ENCODE peak calls at places on chromosome 18, in seven cellular contexts. One of them, this sample, is unnamed.

GRCh38 chr18:59900222-59901128 is 679 bp downstream of the PMAIP1 start:
- DNase-seq in thoracic aorta: no peak
- DNase-seq in nephron progenitor cell: peak
- DNase-seq in AG08396: peak
- DNase-seq in HL-60: peak
- DNase-seq in pons: peak
- DNase-seq in AG04450: no peak
- DNase-seq in this sample: peak

GRCh38 chr18:68507781-68508180 is 207.1 kb downstream of the TMX3 start:
- DNase-seq in thoracic aorta: no peak
- DNase-seq in nephron progenitor cell: no peak
- DNase-seq in AG08396: no peak
- DNase-seq in HL-60: no peak
- DNase-seq in pons: peak
- DNase-seq in AG04450: no peak
- DNase-seq in this sample: no peak

GRCh38 chr18:59353079-59353680 is 5.9 kb downstream of the LMAN1 start:
- DNase-seq in thoracic aorta: no peak
- DNase-seq in nephron progenitor cell: no peak
- DNase-seq in AG08396: no peak
- DNase-seq in HL-60: no peak
- DNase-seq in pons: no peak
- DNase-seq in AG04450: no peak
- DNase-seq in this sample: no peak

GRCh38 chr18:45412577-45412976 is 202.7 kb upstream of the SLC14A2 start:
- DNase-seq in thoracic aorta: no peak
- DNase-seq in nephron progenitor cell: no peak
- DNase-seq in AG08396: no peak
- DNase-seq in HL-60: no peak
- DNase-seq in pons: no peak
- DNase-seq in AG04450: no peak
- DNase-seq in this sample: no peak

GRCh38 chr18:47109720-47110119 is 40.6 kb downstream of the HDHD2 start:
- DNase-seq in thoracic aorta: no peak
- DNase-seq in nephron progenitor cell: no peak
- DNase-seq in AG08396: no peak
- DNase-seq in HL-60: no peak
- DNase-seq in pons: no peak
- DNase-seq in AG04450: no peak
- DNase-seq in this sample: no peak

GRCh38 chr18:55069497-55069896 is 110.2 kb upstream of the CCDC68 start:
- DNase-seq in thoracic aorta: no peak
- DNase-seq in nephron progenitor cell: no peak
- DNase-seq in AG08396: no peak
- DNase-seq in HL-60: no peak
- DNase-seq in pons: no peak
- DNase-seq in AG04450: no peak
- DNase-seq in this sample: no peak

GRCh38 chr18:51137051-51137729 is 60.3 kb downstream of the MEX3C start:
- DNase-seq in thoracic aorta: no peak
- DNase-seq in nephron progenitor cell: no peak
- DNase-seq in AG08396: no peak
- DNase-seq in HL-60: no peak
- DNase-seq in pons: no peak
- DNase-seq in AG04450: no peak
- DNase-seq in this sample: no peak

GRCh38 chr18:2970762-2971659 is 41.9 kb downstream of the LPIN2 start:
- DNase-seq in thoracic aorta: no peak
- DNase-seq in nephron progenitor cell: no peak
- DNase-seq in AG08396: no peak
- DNase-seq in HL-60: peak
- DNase-seq in pons: peak
- DNase-seq in AG04450: no peak
- DNase-seq in this sample: peak

GRCh38 chr18:73232933-73233332 is 365.1 kb upstream of the NETO1 start:
- DNase-seq in thoracic aorta: no peak
- DNase-seq in nephron progenitor cell: no peak
- DNase-seq in AG08396: no peak
- DNase-seq in HL-60: no peak
- DNase-seq in pons: no peak
- DNase-seq in AG04450: no peak
- DNase-seq in this sample: no peak

GRCh38 chr18:45482286-45482685 is 133.0 kb upstream of the SLC14A2 start:
- DNase-seq in thoracic aorta: no peak
- DNase-seq in nephron progenitor cell: no peak
- DNase-seq in AG08396: no peak
- DNase-seq in HL-60: no peak
- DNase-seq in pons: no peak
- DNase-seq in AG04450: no peak
- DNase-seq in this sample: no peak

This sample was measured in AML-193.